ENCODE peak calls at places on chromosomes 11 and 22, in five cellular contexts. M, F, D, G and T are unnamed samples.

GRCh38 chr11:114293201-114293711 is 2.9 kb upstream of the NNMT start:
- DNase-seq in M (no peak), F (no peak), D (no peak), G (no peak), T (no peak)

GRCh38 chr11:134501406-134502152 is 89.5 kb upstream of the B3GAT1 start:
- DNase-seq in M (no peak), F (no peak), D (no peak), G (no peak), T (no peak)

GRCh38 chr11:119585038-119585666 is 143.8 kb downstream of the NECTIN1 start:
- DNase-seq in M (no peak), F (peak; percentile 76), D (no peak), G (peak; percentile 26), T (peak; percentile 55)

GRCh38 chr11:119450590-119450989 is 27.6 kb upstream of the THY1 start:
- DNase-seq in M (no peak), F (no peak), D (no peak), G (no peak), T (no peak)

GRCh38 chr22:37582526-37582925 is 2.6 kb upstream of the LGALS2 start:
- DNase-seq in M (no peak), F (no peak), D (no peak), G (no peak), T (no peak)

GRCh38 chr11:45982656-45983470 is 60.4 kb downstream of the LARGE2 start:
- DNase-seq in M (no peak), F (peak; percentile 87), D (peak; percentile 82), G (peak; percentile 88), T (peak; percentile 96)

GRCh38 chr11:116244889-116245288 is 527.9 kb downstream of the BUD13 start:
- DNase-seq in M (no peak), F (no peak), D (no peak), G (no peak), T (no peak)

GRCh38 chr11:72736452-72737069 is 15.6 kb downstream of the ARAP1 start:
- DNase-seq in M (no peak), F (no peak), D (peak; percentile 48), G (peak; percentile 50), T (peak; percentile 59)

GRCh38 chr11:123942413-123942812 is 1.2 kb downstream of the OR6T1 start:
- DNase-seq in M (no peak), F (no peak), D (no peak), G (no peak), T (no peak)

GRCh38 chr11:69494851-69495250 is 13.4 kb downstream of the LINC01488 start:
- DNase-seq in M (no peak), F (no peak), D (no peak), G (no peak), T (no peak)

GRCh38 chr11:72274435-72274834 is 30.5 kb upstream of the PHOX2A start:
- DNase-seq in M (no peak), F (no peak), D (peak; percentile 57), G (peak; percentile 80), T (no peak)

GRCh38 chr11:122633219-122633829 is 22.2 kb upstream of the UBASH3B start:
- DNase-seq in M (no peak), F (peak; percentile 41), D (peak; percentile 83), G (peak; percentile 72), T (peak; percentile 76)

GRCh38 chr11:77207019-77207485 is 79.0 kb downstream of the MYO7A start:
- DNase-seq in M (no peak), F (peak; percentile 23), D (no peak), G (no peak), T (no peak)

GRCh38 chr11:7490054-7490453 is 4.7 kb downstream of the OLFML1 start:
- DNase-seq in M (no peak), F (no peak), D (peak; percentile 73), G (peak; percentile 67), T (no peak)

GRCh38 chr11:8930456-8931175 is 2.1 kb downstream of the C11orf16 start:
- DNase-seq in M (no peak), F (no peak), D (no peak), G (no peak), T (no peak)

GRCh38 chr11:73425118-73425517 is 48.9 kb downstream of the RELT start:
- DNase-seq in M (no peak), F (no peak), D (no peak), G (no peak), T (no peak)

GRCh38 chr11:86948733-86949132 is 6.5 kb downstream of the FZD4 start:
- DNase-seq in M (no peak), F (no peak), D (no peak), G (no peak), T (no peak)

GRCh38 chr22:49026476-49027121 is 801.1 kb downstream of the BRD1 start:
- DNase-seq in M (no peak), F (peak; percentile 58), D (no peak), G (no peak), T (peak; percentile 32)

GRCh38 chr22:46593211-46593676 is 26.9 kb upstream of the GRAMD4 start:
- DNase-seq in M (no peak), F (no peak), D (no peak), G (no peak), T (no peak)

GRCh38 chr22:30864441-30865420 is 103.8 kb downstream of the MORC2 start:
- DNase-seq in M (no peak), F (no peak), D (no peak), G (no peak), T (no peak)

GRCh38 chr22:24696551-24697001 is 77.9 kb downstream of the PIWIL3 start:
- DNase-seq in M (no peak), F (no peak), D (no peak), G (no peak), T (no peak)

GRCh38 chr11:107619926-107620325 is 29.0 kb downstream of the ELMOD1 start:
- DNase-seq in M (no peak), F (no peak), D (peak; percentile 11), G (no peak), T (no peak)

GRCh38 chr22:24576793-24577192 is 16.1 kb downstream of the LRRC75B start:
- DNase-seq in M (no peak), F (no peak), D (no peak), G (no peak), T (no peak)

GRCh38 chr11:63554901-63555218 is 8.3 kb downstream of the PLAAT2 start:
- DNase-seq in M (no peak), F (peak; percentile 18), D (no peak), G (no peak), T (no peak)

GRCh38 chr11:63558459-63559157 is 4.6 kb downstream of the PLAAT2 start:
- DNase-seq in M (no peak), F (peak; percentile 23), D (no peak), G (no peak), T (no peak)

GRCh38 chr11:63557548-63557947 is 5.6 kb downstream of the PLAAT2 start:
- DNase-seq in M (no peak), F (peak; percentile 3), D (no peak), G (no peak), T (no peak)

GRCh38 chr11:63553759-63554158 is 9.4 kb downstream of the PLAAT2 start:
- DNase-seq in M (no peak), F (peak; percentile 29), D (no peak), G (peak; percentile 65), T (no peak)

DNA sequence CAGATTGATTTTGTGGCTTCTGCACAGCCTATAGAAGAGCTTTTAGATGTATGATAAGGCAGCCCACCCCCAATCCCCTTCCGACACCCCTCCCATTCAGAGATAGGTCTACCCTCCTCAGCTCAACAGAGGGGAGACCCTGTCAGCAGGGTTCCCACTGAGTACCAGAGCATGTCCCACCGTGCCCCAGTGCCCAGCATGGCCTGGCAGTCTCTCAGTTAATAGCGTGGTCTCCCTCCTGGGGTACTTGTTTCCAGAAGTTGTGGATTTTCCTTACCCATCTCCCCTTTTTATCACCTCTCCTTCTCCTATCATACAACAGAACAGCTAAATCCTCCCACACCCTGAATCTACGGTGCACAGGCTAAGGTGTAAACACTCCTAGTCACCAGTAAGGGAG is 6.8 kb downstream of the PLAAT2 start:
- DNase-seq in M (no peak), F (peak; percentile 25), D (no peak), G (no peak), T (no peak)
- H3K4me1 ChIP-seq in M (peaks cover 13% of the 10 kb centered on the region), F (peaks cover 4% of the 10 kb centered on the region), D (peaks cover 13% of the 10 kb centered on the region), G (peaks cover 9% of the 10 kb centered on the region), T (no peaks in the 10 kb centered on the region)

GRCh38 chr11:12952094-12952493 is 57.0 kb upstream of the RASSF10 start:
- DNase-seq in M (no peak), F (no peak), D (no peak), G (no peak), T (no peak)

GRCh38 chr11:12949456-12949855 is 59.7 kb upstream of the RASSF10 start:
- DNase-seq in M (no peak), F (no peak), D (no peak), G (no peak), T (no peak)

GRCh38 chr11:12950681-12951080 is 58.4 kb upstream of the RASSF10 start:
- DNase-seq in M (no peak), F (no peak), D (peak; percentile 39), G (peak; percentile 23), T (no peak)

GRCh38 chr11:12951376-12951775 is 57.7 kb upstream of the RASSF10 start:
- DNase-seq in M (no peak), F (no peak), D (no peak), G (no peak), T (no peak)
- H3K4me1 ChIP-seq in M (peaks cover 5% of the 10 kb centered on the region), F (no peaks in the 10 kb centered on the region), D (no peaks in the 10 kb centered on the region), G (no peaks in the 10 kb centered on the region), T (no peaks in the 10 kb centered on the region)

DNA sequence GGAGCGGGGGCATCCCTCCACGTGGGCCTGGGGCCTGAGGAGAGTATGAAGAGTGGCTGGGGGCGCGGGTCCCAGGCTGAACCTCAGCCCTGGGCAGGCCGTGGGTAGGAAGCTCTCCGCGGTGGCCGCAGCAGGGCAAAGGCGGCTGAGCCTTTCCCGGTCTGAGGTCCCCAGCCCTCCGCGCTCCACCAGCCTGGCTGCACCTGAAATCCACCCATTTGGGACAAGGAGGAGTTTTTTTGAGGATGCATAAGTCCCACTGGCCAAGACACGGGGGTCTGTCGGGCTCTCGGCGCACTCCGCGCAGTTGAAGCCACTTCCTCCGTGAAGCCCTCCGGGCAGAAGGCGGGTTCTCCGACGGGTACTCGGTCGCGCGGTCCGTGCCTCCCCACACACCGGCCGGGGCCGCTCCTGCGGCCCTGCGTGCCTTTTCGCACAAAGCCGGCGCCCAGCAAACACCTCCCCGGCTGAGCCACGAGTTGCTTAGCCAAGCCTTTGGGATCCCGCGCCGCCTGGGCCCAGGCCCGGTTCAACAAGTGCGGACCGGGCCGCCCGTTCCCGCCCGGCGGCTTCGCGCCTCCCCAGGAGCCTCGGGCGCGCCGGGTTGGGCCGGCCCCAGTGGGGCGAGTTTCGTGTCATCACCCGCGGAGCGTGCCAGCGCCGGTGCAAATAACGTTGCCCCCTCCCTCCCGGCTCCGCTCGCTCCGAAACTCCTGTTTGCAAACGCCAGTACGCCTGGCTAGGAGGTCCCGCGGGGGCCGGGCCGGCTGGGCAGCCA is 666 bp upstream of the OVOL1 start:
- DNase-seq in M (no peak), F (peak; percentile 39), D (peak; percentile 12), G (no peak), T (no peak)
- H3K4me1 ChIP-seq in M (peaks cover 21% of the 10 kb centered on the region), F (peaks cover 4% of the 10 kb centered on the region), D (peaks cover 5% of the 10 kb centered on the region), G (no peaks in the 10 kb centered on the region), T (peaks cover 8% of the 10 kb centered on the region)

DNA sequence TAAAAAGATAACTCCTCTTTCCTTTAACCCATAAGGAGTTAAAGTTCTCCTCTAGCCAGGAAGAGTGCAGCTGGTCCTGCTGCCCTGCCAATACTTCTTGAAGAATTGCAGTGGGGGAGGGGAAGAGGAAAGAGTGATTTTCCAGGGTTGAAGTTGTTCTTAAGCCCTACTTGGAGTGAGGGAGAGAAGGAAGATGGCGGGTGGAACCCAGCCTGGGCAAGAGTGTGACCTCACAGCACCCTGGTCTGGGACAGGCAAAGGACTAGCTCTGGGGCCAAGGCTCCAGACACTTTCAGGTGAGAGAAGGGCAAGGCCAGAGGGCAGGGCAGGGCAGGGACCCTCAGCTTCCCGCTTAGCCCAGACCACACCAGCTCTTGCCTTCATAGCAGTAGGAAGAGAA is 6.6 kb downstream of the TNKS1BP1 start:
- DNase-seq in M (no peak), F (no peak), D (peak; percentile 48), G (peak; percentile 76), T (no peak)
- H3K4me1 ChIP-seq in M (peaks cover 37% of the 10 kb centered on the region), F (peaks cover 25% of the 10 kb centered on the region), D (peaks cover 89% of the 10 kb centered on the region), G (peaks cover 32% of the 10 kb centered on the region), T (peaks cover 32% of the 10 kb centered on the region)